ENCODE peak calls at places on chromosomes 2 and 18, in six cellular contexts. Z is psoas muscle, F is stomach, E is AG04449, X is fibroblast of pulmonary artery, R is AG10803. K is an unnamed sample.

GRCh38 chr2:19574788-19575260 is 216.4 kb upstream of the OSR1 start:
- DNase-seq in Z (peak; percentile 81), F (no peak), E (no peak), X (peak; percentile 88), R (peak; percentile 89), K (no peak)

GRCh38 chr2:57296795-57297517 is 749.6 kb upstream of the VRK2 start:
- DNase-seq in Z (no peak), F (no peak), E (no peak), X (peak; percentile 5), R (peak; percentile 57), K (peak; percentile 22)

GRCh38 chr2:232419245-232420072 is 12.8 kb downstream of the ALPG start:
- DNase-seq in Z (no peak), F (no peak), E (no peak), X (no peak), R (no peak), K (no peak)

GRCh38 chr2:146138820-146139219 is 1618.9 kb upstream of the ZEB2 start:
- DNase-seq in Z (no peak), F (no peak), E (no peak), X (no peak), R (no peak), K (no peak)

GRCh38 chr2:143708682-143709081 is 579.5 kb downstream of the ARHGAP15 start:
- DNase-seq in Z (no peak), F (peak; percentile 28), E (no peak), X (no peak), R (no peak), K (no peak)

GRCh38 chr18:78579854-78580577 is 399.6 kb upstream of the SALL3 start:
- DNase-seq in Z (no peak), F (no peak), E (no peak), X (no peak), R (no peak), K (no peak)

GRCh38 chr2:157443795-157444642 is at the start of gene CYTIP:
- DNase-seq in Z (no peak), F (peak; percentile 57), E (no peak), X (no peak), R (no peak), K (no peak)

GRCh38 chr2:21194147-21194546 is 70.4 kb downstream of the TDRD15 start:
- DNase-seq in Z (no peak), F (no peak), E (no peak), X (no peak), R (no peak), K (no peak)

GRCh38 chr18:48142353-48142752 is 211.9 kb upstream of the SMAD2 start:
- DNase-seq in Z (no peak), F (no peak), E (no peak), X (no peak), R (no peak), K (no peak)

GRCh38 chr2:133077259-133077822 is 407.3 kb upstream of the LYPD1 start:
- DNase-seq in Z (no peak), F (no peak), E (no peak), X (peak; percentile 55), R (peak; percentile 43), K (no peak)

GRCh38 chr18:6249788-6250187 is 164.9 kb downstream of the L3MBTL4 start:
- DNase-seq in Z (no peak), F (no peak), E (no peak), X (no peak), R (no peak), K (no peak)

GRCh38 chr2:169512525-169512924 is 3.0 kb downstream of the KLHL41 start:
- DNase-seq in Z (no peak), F (no peak), E (no peak), X (no peak), R (no peak), K (no peak)

GRCh38 chr18:2979871-2980606 is 32.9 kb downstream of the LPIN2 start:
- DNase-seq in Z (no peak), F (no peak), E (no peak), X (peak; percentile 30), R (no peak), K (no peak)

GRCh38 chr2:160085662-160086061 is 23.2 kb upstream of the PLA2R1 start:
- DNase-seq in Z (no peak), F (no peak), E (no peak), X (no peak), R (no peak), K (no peak)

GRCh38 chr18:361941-362913 is 94.4 kb upstream of the THOC1 start:
- DNase-seq in Z (peak; percentile 77), F (no peak), E (peak; percentile 96), X (peak; percentile 49), R (peak; percentile 100), K (no peak)

GRCh38 chr2:182597570-182597969 is 118.5 kb upstream of the DNAJC10 start:
- DNase-seq in Z (no peak), F (no peak), E (no peak), X (peak; percentile 78), R (no peak), K (no peak)

GRCh38 chr18:78407456-78407823 is 572.2 kb upstream of the SALL3 start:
- DNase-seq in Z (no peak), F (peak; percentile 78), E (no peak), X (no peak), R (no peak), K (peak; percentile 2)

GRCh38 chr2:201471732-201472395 is 20.3 kb downstream of the STRADB start:
- DNase-seq in Z (no peak), F (no peak), E (peak; percentile 41), X (peak; percentile 31), R (peak; percentile 83), K (no peak)

GRCh38 chr2:3223080-3223923 is 154.3 kb downstream of the EIPR1 start:
- DNase-seq in Z (no peak), F (no peak), E (no peak), X (peak; percentile 77), R (no peak), K (no peak)

GRCh38 chr2:6580982-6581381 is 284.7 kb downstream of the CMPK2 start:
- DNase-seq in Z (no peak), F (no peak), E (peak; percentile 40), X (no peak), R (peak; percentile 19), K (peak; percentile 3)

GRCh38 chr2:226772389-226773179 is 27.0 kb downstream of the IRS1 start:
- DNase-seq in Z (no peak), F (no peak), E (no peak), X (peak; percentile 23), R (no peak), K (no peak)

GRCh38 chr2:181411105-181411849 is 45.9 kb upstream of the ITGA4 start:
- DNase-seq in Z (no peak), F (no peak), E (no peak), X (peak; percentile 13), R (peak; percentile 6), K (no peak)

GRCh38 chr2:219639356-219639755 is 11.9 kb downstream of the SLC4A3 start:
- DNase-seq in Z (no peak), F (no peak), E (no peak), X (no peak), R (no peak), K (no peak)

GRCh38 chr2:219638948-219639341 is 11.5 kb downstream of the SLC4A3 start:
- DNase-seq in Z (no peak), F (no peak), E (peak; percentile 38), X (no peak), R (peak; percentile 91), K (no peak)

GRCh38 chr2:219636941-219637841 is 9.8 kb downstream of the SLC4A3 start:
- DNase-seq in Z (no peak), F (no peak), E (no peak), X (no peak), R (no peak), K (no peak)

GRCh38 chr2:219637842-219638185 is 10.4 kb downstream of the SLC4A3 start:
- DNase-seq in Z (no peak), F (no peak), E (no peak), X (no peak), R (no peak), K (no peak)

GRCh38 chr2:219638217-219638947 is 11.0 kb downstream of the SLC4A3 start:
- DNase-seq in Z (no peak), F (no peak), E (no peak), X (no peak), R (no peak), K (peak; percentile 30)
- TF ChIP-seq CTCF in Z (no peak), F (no peak), E (peak; percentile 39), X (peak; percentile 21), R (peak; percentile 47), K (no peak)

DNA sequence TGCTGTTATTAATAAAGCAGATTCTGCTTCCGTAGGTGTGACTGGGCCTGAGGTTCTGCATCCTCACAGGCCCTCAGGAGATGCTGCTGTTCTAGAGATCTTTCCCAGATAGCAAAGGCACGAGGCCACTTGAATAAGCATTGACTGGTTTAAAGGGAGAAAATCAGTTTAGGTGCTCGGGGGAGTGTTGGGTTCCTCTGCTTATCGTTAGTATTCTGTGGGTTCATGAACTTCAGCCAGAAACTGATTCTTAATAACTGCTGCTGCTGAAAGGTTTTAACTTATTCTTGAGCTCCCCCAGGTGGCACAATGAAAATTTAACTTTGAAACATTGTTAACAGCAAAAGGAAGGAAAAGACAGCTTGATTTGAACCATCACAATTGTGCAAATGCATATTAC is 56.9 kb downstream of the ITGA6 start:
- DNase-seq in Z (no peak), F (no peak), E (no peak), X (peak; percentile 46), R (peak; percentile 28), K (no peak)
- TF ChIP-seq CTCF in Z (peak; percentile 21), F (no peak), E (no peak), X (peak; percentile 41), R (peak; percentile 52), K (peak; percentile 23)

DNA sequence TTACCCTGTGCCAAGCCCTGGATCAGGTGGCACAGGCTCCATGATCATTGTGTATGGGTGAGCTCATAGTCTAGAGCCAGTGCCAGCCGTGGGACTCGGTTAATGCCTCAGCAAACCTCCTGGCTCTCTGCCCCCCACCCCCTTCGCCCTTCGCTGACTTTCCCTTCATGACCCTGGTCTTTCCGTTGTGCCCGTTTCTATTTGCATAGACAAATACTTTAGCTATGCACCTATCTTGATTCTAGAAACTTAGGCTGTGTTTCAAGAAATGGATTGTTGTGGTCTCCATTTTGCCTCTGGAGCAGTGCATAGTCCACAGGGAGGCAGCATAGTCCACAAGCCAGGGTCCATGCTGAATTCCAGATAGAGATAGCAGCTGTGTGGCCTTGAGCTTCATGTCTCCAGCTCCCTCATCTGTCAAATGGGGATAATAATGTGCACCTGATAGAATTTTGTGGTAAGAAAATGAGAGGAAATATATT is 44.8 kb upstream of the KDM3A start:
- DNase-seq in Z (peak; percentile 52), F (peak; percentile 55), E (no peak), X (peak; percentile 47), R (peak; percentile 9), K (no peak)
- TF ChIP-seq CTCF in Z (peak; percentile 46), F (peak; percentile 14), E (peak; percentile 24), X (peak; percentile 47), R (peak; percentile 35), K (peak; percentile 17)

DNA sequence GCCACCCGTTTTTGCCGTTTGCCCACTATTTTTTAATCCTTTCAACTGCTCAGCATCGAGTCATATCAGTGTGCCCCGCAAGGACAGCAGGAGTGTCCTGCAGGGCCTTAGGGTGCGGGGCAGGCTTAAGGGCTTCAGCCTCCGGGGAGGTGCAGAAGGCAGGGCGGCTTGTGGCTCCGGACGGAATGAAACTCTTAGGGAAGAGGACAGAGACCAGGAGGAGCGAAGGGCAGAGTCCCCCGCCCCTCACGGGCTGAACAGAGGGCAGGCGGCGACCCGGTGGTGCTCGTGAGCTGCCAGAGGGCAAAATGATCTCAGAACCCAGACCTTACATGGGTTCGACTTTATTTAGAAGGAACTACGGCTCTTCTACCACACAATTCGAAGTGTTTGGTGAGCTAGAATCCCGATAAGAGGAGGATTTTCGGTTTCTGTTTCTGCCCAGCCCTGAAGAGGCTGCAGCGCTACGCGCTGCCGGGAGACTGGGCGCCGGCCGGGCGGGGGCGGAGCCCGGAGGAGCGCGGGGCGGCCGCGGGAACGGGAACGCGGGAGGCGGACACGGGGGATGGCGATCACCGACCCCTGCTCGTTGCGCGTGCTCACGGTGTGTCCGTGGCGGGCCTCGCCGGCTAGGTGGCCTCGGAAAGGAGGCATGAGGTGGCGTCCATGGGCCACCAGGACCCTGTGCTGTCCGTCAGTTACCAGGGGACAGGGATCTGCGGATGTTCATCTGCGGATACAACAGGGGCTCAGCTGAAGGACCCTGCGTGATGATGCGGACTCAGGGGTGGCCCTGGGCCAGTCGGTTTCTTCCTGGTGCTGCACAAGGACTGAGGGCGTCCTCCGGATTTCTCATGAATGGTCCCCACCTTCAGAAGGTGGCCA is 4.3 kb upstream of the SP100 start:
- DNase-seq in Z (peak; percentile 73), F (peak; percentile 64), E (no peak), X (peak; percentile 63), R (peak; percentile 56), K (peak; percentile 70)
- TF ChIP-seq CTCF in Z (no peak), F (no peak), E (no peak), X (no peak), R (no peak), K (no peak)

K was measured in RWPE1.